ENCODE peak calls at places on chromosomes 13 and 19, in six cellular contexts. One of them, this sample, is unnamed.
A peak's percentile ranks its signal among the peaks of the same experiment; 100 is the strongest.

GRCh38 chr13:26425439-26426358 is 131.8 kb upstream of the WASF3 start:
- DNase-seq in NCI-H2081: peak; percentile 67
- DNase-seq in sigmoid colon: peak; percentile 72
- DNase-seq in neural crest cell: no peak
- DNase-seq in stimulated activated CD4-positive, alpha-beta T cell treated with anti-CD3 and anti-CD28 coated beads, TNF-alpha, amount 100 ng/mL, for 24 hours: no peak
- DNase-seq in GOT3: no peak
- DNase-seq in this sample: no peak

GRCh38 chr19:46674416-46675178 is 13.6 kb upstream of the DACT3 start:
- DNase-seq in stimulated activated CD4-positive, alpha-beta T cell treated with anti-CD3 and anti-CD28 coated beads, TNF-alpha, amount 100 ng/mL, for 24 hours: no peak
- DNase-seq in neural crest cell: no peak
- DNase-seq in sigmoid colon: no peak
- DNase-seq in NCI-H2081: peak; percentile 7
- DNase-seq in GOT3: no peak
- DNase-seq in this sample: no peak

GRCh38 chr13:21703846-21704245 is 33.0 kb downstream of the FGF9 start:
- DNase-seq in GOT3: no peak
- DNase-seq in neural crest cell: no peak
- DNase-seq in NCI-H2081: peak; percentile 9
- DNase-seq in sigmoid colon: no peak
- DNase-seq in stimulated activated CD4-positive, alpha-beta T cell treated with anti-CD3 and anti-CD28 coated beads, TNF-alpha, amount 100 ng/mL, for 24 hours: no peak
- DNase-seq in this sample: no peak

GRCh38 chr19:23439623-23440022 is 44.4 kb upstream of the ZNF91 start:
- DNase-seq in GOT3: no peak
- DNase-seq in stimulated activated CD4-positive, alpha-beta T cell treated with anti-CD3 and anti-CD28 coated beads, TNF-alpha, amount 100 ng/mL, for 24 hours: no peak
- DNase-seq in neural crest cell: no peak
- DNase-seq in sigmoid colon: no peak
- DNase-seq in NCI-H2081: no peak
- DNase-seq in this sample: no peak

GRCh38 chr19:58356236-58356970 is 3.1 kb upstream of the A1BG start:
- DNase-seq in NCI-H2081: no peak
- DNase-seq in stimulated activated CD4-positive, alpha-beta T cell treated with anti-CD3 and anti-CD28 coated beads, TNF-alpha, amount 100 ng/mL, for 24 hours: peak; percentile 34
- DNase-seq in neural crest cell: no peak
- DNase-seq in sigmoid colon: peak; percentile 46
- DNase-seq in GOT3: no peak
- DNase-seq in this sample: no peak

GRCh38 chr13:107025991-107026390 is 458.1 kb upstream of the ARGLU1 start:
- DNase-seq in neural crest cell: no peak
- DNase-seq in stimulated activated CD4-positive, alpha-beta T cell treated with anti-CD3 and anti-CD28 coated beads, TNF-alpha, amount 100 ng/mL, for 24 hours: no peak
- DNase-seq in NCI-H2081: no peak
- DNase-seq in sigmoid colon: no peak
- DNase-seq in GOT3: no peak
- DNase-seq in this sample: no peak

GRCh38 chr13:44690376-44690775 is 114.2 kb upstream of the TSC22D1 start:
- DNase-seq in NCI-H2081: no peak
- DNase-seq in stimulated activated CD4-positive, alpha-beta T cell treated with anti-CD3 and anti-CD28 coated beads, TNF-alpha, amount 100 ng/mL, for 24 hours: no peak
- DNase-seq in neural crest cell: no peak
- DNase-seq in GOT3: no peak
- DNase-seq in sigmoid colon: no peak
- DNase-seq in this sample: no peak

GRCh38 chr19:11138659-11139526 is 16.7 kb downstream of the SPC24 start:
- DNase-seq in GOT3: peak; percentile 63
- DNase-seq in sigmoid colon: peak; percentile 94
- DNase-seq in stimulated activated CD4-positive, alpha-beta T cell treated with anti-CD3 and anti-CD28 coated beads, TNF-alpha, amount 100 ng/mL, for 24 hours: no peak
- DNase-seq in NCI-H2081: peak; percentile 38
- DNase-seq in neural crest cell: no peak
- DNase-seq in this sample: no peak

GRCh38 chr13:105035092-105035491 is 1500.4 kb downstream of the EFNB2 start:
- DNase-seq in stimulated activated CD4-positive, alpha-beta T cell treated with anti-CD3 and anti-CD28 coated beads, TNF-alpha, amount 100 ng/mL, for 24 hours: no peak
- DNase-seq in neural crest cell: no peak
- DNase-seq in GOT3: no peak
- DNase-seq in sigmoid colon: no peak
- DNase-seq in NCI-H2081: peak; percentile 95
- DNase-seq in this sample: no peak

GRCh38 chr19:31378404-31378803 is 29.2 kb upstream of the TSHZ3 start:
- DNase-seq in NCI-H2081: no peak
- DNase-seq in stimulated activated CD4-positive, alpha-beta T cell treated with anti-CD3 and anti-CD28 coated beads, TNF-alpha, amount 100 ng/mL, for 24 hours: no peak
- DNase-seq in GOT3: no peak
- DNase-seq in neural crest cell: no peak
- DNase-seq in sigmoid colon: no peak
- DNase-seq in this sample: no peak

GRCh38 chr19:37346091-37346490 is 24.8 kb upstream of the ZNF527 start:
- DNase-seq in NCI-H2081: no peak
- DNase-seq in GOT3: no peak
- DNase-seq in sigmoid colon: no peak
- DNase-seq in stimulated activated CD4-positive, alpha-beta T cell treated with anti-CD3 and anti-CD28 coated beads, TNF-alpha, amount 100 ng/mL, for 24 hours: no peak
- DNase-seq in neural crest cell: no peak
- DNase-seq in this sample: no peak

GRCh38 chr19:6274756-6275155 is 5.0 kb downstream of the MLLT1 start:
- DNase-seq in stimulated activated CD4-positive, alpha-beta T cell treated with anti-CD3 and anti-CD28 coated beads, TNF-alpha, amount 100 ng/mL, for 24 hours: no peak
- DNase-seq in NCI-H2081: no peak
- DNase-seq in neural crest cell: no peak
- DNase-seq in sigmoid colon: no peak
- DNase-seq in GOT3: no peak
- DNase-seq in this sample: no peak

GRCh38 chr19:13794388-13794751 is 873 bp upstream of the ZSWIM4 start:
- DNase-seq in sigmoid colon: peak; percentile 94
- DNase-seq in neural crest cell: no peak
- DNase-seq in GOT3: peak; percentile 23
- DNase-seq in stimulated activated CD4-positive, alpha-beta T cell treated with anti-CD3 and anti-CD28 coated beads, TNF-alpha, amount 100 ng/mL, for 24 hours: no peak
- DNase-seq in NCI-H2081: no peak
- DNase-seq in this sample: no peak